ENCODE peak calls at places on chromosome 19, in six cellular contexts. V is IMR-90, U is H9, H is neuronal stem cell, R is mesenchymal stem cell, Y is mesendoderm. E is an unnamed sample.

GRCh38 chr19:47280183-47280797 is 5.6 kb downstream of the INAFM1 start:
- DNase-seq in V (no peak), U (peak), H (no peak), R (peak), Y (peak), E (peak)

GRCh38 chr19:15101479-15102082 is 5.6 kb upstream of the SYDE1 start:
- DNase-seq in V (peak), U (peak), H (no peak), R (peak), Y (peak), E (peak)

GRCh38 chr19:15702590-15702930 is 25.3 kb upstream of the OR10H2 start:
- DNase-seq in V (no peak), U (no peak), H (no peak), R (no peak), Y (peak), E (peak)

GRCh38 chr19:47432499-47432898 is 13.2 kb upstream of the MEIS3 start:
- DNase-seq in V (no peak), U (no peak), H (no peak), R (no peak), Y (no peak), E (no peak)

GRCh38 chr19:13260883-13261653 is 110.9 kb downstream of the IER2 start:
- DNase-seq in V (peak), U (no peak), H (no peak), R (peak), Y (peak), E (peak)

GRCh38 chr19:58577581-58578429 is 4.7 kb upstream of the MZF1 start:
- DNase-seq in V (no peak), U (no peak), H (no peak), R (no peak), Y (no peak), E (no peak)

GRCh38 chr19:13741893-13742292 is 22.4 kb upstream of the MRI1 start:
- DNase-seq in V (no peak), U (no peak), H (no peak), R (no peak), Y (no peak), E (no peak)

GRCh38 chr19:44212865-44213346 is 574 bp downstream of the ZNF227 start:
- DNase-seq in V (peak), U (no peak), H (no peak), R (peak), Y (peak), E (peak)

GRCh38 chr19:8612807-8613171 is 2.3 kb upstream of the ADAMTS10 start:
- DNase-seq in V (no peak), U (no peak), H (no peak), R (no peak), Y (no peak), E (no peak)

GRCh38 chr19:45507864-45508680 is 793 bp downstream of the VASP start:
- DNase-seq in V (no peak), U (peak), H (no peak), R (peak), Y (peak), E (peak)

GRCh38 chr19:41264581-41265375 is 606 bp downstream of the HNRNPUL1 start:
- DNase-seq in V (peak), U (peak), H (no peak), R (peak), Y (peak), E (peak)
- H3K23ac ChIP-seq in V (peak), U (no peak), H (peak), R (peak), Y (peak), E (no peak)

DNA sequence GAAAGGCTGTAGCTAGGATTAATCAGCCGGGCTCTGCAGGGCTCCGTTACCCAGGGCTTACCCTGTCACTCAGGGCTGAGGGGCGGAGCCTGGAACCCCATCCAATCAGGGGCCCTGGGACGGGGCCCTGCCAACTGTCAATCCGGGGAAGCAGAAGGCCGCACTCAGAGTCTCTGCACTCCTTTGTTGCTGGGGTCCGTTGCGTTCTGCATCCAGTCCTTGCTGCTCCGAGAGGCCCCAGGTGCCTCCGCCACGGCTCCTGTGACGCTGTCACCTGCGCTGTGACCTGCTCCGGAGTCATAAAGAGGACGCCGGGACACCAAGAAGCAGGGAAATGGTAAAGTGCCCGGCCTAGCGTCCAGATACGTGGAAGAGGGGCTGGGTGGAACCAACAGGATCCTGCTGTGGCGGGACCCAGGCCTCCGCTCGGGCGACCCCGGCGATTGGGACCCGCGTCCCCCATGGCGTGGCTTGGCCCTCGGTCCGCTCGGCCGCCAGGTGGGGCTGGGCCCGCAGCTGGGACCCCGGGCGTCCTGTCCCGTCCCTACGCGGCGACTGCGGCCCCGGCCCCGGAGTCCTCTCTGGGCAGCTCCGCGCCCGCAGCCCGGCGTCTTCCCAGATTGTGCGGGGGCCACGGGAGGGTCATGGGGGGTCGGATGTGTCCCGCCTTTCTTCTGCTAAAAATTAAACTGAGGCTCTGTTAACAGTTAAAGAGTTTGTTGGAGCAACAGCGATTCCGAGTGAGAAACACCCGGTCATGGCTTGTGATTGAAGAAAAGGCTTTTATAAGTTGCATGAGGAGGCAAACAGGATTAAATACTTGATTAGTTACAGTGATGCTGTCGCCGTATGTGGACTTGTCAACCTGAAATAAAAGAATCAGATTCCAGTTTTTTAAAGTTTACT is at the start of gene ZNF491:
- DNase-seq in V (peak), U (peak), H (peak), R (peak), Y (peak), E (peak)
- H3K23ac ChIP-seq in V (peak), U (no peak), H (no peak), R (no peak), Y (no peak), E (no peak)

GRCh38 chr19:39319098-39319891 is 1.4 kb downstream of the LRFN1 start:
- DNase-seq in V (no peak), U (no peak), H (no peak), R (no peak), Y (no peak), E (no peak)
- H3K23ac ChIP-seq in V (no peak), U (no peak), H (no peak), R (no peak), Y (no peak), E (peak)

DNA sequence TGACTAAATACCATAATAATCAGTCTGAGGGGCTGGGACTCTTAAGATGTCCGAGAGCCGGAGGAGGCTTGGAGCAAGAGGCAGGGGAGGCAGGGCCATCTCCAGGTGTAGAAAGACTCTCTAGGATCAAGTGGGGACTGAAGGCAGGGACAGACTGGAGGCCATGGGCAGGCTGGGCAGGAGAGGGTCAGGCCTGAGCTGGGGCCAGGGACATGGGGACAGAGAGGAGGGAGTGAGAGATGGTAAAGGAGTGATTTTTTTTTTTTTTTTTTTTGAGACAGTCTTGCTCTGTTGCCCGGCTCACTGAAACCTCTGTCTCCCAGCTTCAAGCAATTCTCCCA is 2.2 kb downstream of the JOSD2 start:
- DNase-seq in V (no peak), U (no peak), H (no peak), R (no peak), Y (no peak), E (no peak)
- H3K23ac ChIP-seq in V (peak), U (no peak), H (no peak), R (peak), Y (no peak), E (no peak)

GRCh38 chr19:41916033-41916424 is 12.2 kb downstream of the ERFL start:
- DNase-seq in V (no peak), U (no peak), H (no peak), R (no peak), Y (no peak), E (no peak)
- H3K23ac ChIP-seq in V (peak), U (peak), H (peak), R (no peak), Y (no peak), E (peak)

GRCh38 chr19:39157275-39157996 is 31.9 kb downstream of the PAK4 start:
- DNase-seq in V (peak), U (no peak), H (no peak), R (peak), Y (no peak), E (no peak)

GRCh38 chr19:39156891-39157230 is 31.3 kb downstream of the PAK4 start:
- DNase-seq in V (no peak), U (no peak), H (no peak), R (no peak), Y (no peak), E (no peak)

GRCh38 chr19:39158646-39159260 is 33.2 kb downstream of the PAK4 start:
- DNase-seq in V (no peak), U (no peak), H (no peak), R (no peak), Y (no peak), E (no peak)

GRCh38 chr19:39156230-39156890 is 30.8 kb downstream of the PAK4 start:
- DNase-seq in V (peak), U (no peak), H (no peak), R (no peak), Y (no peak), E (no peak)

DNA sequence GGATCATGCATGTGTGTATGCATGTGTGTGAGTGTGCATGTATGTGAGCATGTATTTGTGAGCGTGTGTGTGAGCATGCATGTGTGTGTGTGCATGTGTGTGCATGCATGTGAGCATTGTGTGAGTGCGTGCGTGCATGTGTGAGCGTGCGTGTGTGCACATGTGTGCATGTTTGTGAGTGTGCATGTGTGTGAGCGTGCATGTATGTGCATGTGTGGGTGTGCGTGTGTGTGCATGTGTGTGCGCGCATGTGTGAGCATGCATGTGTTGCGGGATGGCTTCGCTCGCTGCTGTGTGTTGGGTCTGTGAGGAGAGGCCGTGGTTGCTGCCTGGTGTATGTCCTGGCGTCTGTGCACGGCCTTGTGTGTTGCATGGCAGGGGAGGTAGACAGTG is 32.4 kb downstream of the PAK4 start:
- DNase-seq in V (no peak), U (no peak), H (no peak), R (no peak), Y (no peak), E (no peak)
- H3K23ac ChIP-seq in V (peak), U (peak), H (peak), R (no peak), Y (peak), E (no peak)

E was measured in trophoblast cell.